ENCODE peak calls at places on chromosomes 16 and 17, in four cellular contexts. G is thoracic aorta, F is sigmoid colon, B is lower leg skin. V is an unnamed sample.

GRCh38 chr17:45123930-45124796 is 8.2 kb downstream of the PLCD3 start:
- DNase-seq in G (peak), F (peak), B (peak), V (peak)

GRCh38 chr16:83953796-83954576 is 946 bp downstream of the OSGIN1 start:
- DNase-seq in G (no peak), F (no peak), B (no peak), V (peak)

GRCh38 chr16:11556945-11557720 is 29.6 kb downstream of the LITAF start:
- DNase-seq in G (no peak), F (no peak), B (no peak), V (no peak)

GRCh38 chr17:74211929-74212261 is 1.5 kb upstream of the TTYH2 start:
- DNase-seq in G (no peak), F (no peak), B (no peak), V (no peak)

GRCh38 chr16:22300427-22301071 is 3.3 kb downstream of the POLR3E start:
- DNase-seq in G (no peak), F (peak), B (no peak), V (peak)

GRCh38 chr16:56226187-56226586 is 34.9 kb downstream of the GNAO1 start:
- DNase-seq in G (no peak), F (no peak), B (no peak), V (no peak)

GRCh38 chr16:87581867-87582220 is 20.5 kb upstream of the JPH3 start:
- DNase-seq in G (peak), F (peak), B (peak), V (peak)

GRCh38 chr16:30839523-30840227 is 52.7 kb upstream of the ZNF629 start:
- DNase-seq in G (no peak), F (no peak), B (no peak), V (no peak)

GRCh38 chr17:45043268-45043681 is 8.2 kb downstream of the DCAKD start:
- DNase-seq in G (no peak), F (peak), B (no peak), V (no peak)

GRCh38 chr17:9707917-9708316 is 62.6 kb downstream of the USP43 start:
- DNase-seq in G (no peak), F (no peak), B (peak), V (no peak)

GRCh38 chr17:8004899-8005298 is 2.5 kb downstream of the GUCY2D start:
- DNase-seq in G (no peak), F (peak), B (peak), V (peak)

GRCh38 chr17:48488548-48489106 is 42.2 kb downstream of the HOXB1 start:
- DNase-seq in G (no peak), F (peak), B (peak), V (peak)

GRCh38 chr17:50834786-50835562 is 412 bp upstream of the WFIKKN2 start:
- DNase-seq in G (no peak), F (peak), B (peak), V (peak)

GRCh38 chr17:7732981-7733557 is 15.5 kb downstream of the DNAH2 start:
- DNase-seq in G (no peak), F (peak), B (no peak), V (no peak)

GRCh38 chr17:27572665-27573064 is 58.3 kb upstream of the LGALS9 start:
- DNase-seq in G (no peak), F (no peak), B (no peak), V (no peak)

GRCh38 chr17:45091778-45092425 is 30.8 kb downstream of the NMT1 start:
- DNase-seq in G (no peak), F (no peak), B (no peak), V (peak)

GRCh38 chr17:4988168-4988567 is 693 bp upstream of the CAMTA2 start:
- DNase-seq in G (no peak), F (no peak), B (no peak), V (no peak)
- H3K4me3 ChIP-seq in G (peak), F (peak), B (peak), V (peak)

DNA sequence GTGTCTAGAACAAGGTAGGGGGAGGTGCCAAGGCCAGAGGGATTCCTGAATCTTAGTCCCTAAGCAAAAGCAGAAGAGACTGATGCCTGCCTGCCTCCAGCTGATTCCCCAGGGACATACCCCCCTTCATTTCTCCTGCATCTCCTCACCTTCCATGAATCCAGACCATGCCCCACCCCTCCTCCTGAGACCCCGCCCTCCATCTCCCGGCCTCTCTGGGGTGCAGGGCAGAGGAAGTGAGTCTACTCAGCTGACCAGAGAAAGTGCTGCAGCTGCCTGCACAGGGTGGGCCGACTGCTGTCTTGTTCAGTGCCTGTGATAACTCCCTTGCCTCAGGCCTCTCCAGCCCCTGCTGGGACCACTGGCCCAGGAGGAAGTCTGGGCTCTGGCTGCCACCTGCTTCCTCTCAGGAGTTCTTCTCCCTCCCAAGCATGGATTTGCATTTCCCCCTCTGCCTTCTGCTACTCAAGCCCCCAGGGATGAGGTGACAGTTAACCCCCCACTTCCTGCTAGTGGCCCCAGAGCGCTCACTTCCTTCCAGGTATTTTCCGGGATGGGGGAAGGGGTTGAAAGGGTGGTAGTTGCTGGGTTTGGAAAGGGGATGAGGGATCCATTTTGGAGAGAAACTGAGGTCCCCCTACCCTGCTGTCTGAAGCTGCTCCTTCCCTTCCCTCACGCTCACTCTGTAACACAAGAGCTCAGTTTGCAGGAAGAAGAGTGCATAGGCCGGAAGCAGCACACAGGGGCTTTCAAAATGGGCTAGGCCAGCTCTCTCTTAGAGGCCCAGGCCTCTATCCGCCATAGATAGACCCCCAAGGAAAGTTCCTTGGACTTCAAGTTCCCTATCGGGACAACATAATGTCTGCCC is 10.5 kb upstream of the TSPOAP1 start:
- DNase-seq in G (no peak), F (peak), B (no peak), V (peak)
- H3K4me3 ChIP-seq in G (peak), F (no peak), B (no peak), V (peak)

GRCh38 chr16:85638248-85638647 is 25.1 kb downstream of the GSE1 start:
- DNase-seq in G (no peak), F (no peak), B (no peak), V (no peak)
- H3K4me3 ChIP-seq in G (no peak), F (no peak), B (no peak), V (no peak)

GRCh38 chr17:34578016-34578415 is 1.4 kb upstream of the TMEM132E start:
- DNase-seq in G (no peak), F (no peak), B (no peak), V (no peak)
- H3K4me3 ChIP-seq in G (no peak), F (no peak), B (no peak), V (no peak)

GRCh38 chr17:65930140-65930715 is 261.7 kb downstream of the CEP112 start:
- DNase-seq in G (no peak), F (no peak), B (no peak), V (no peak)
- H3K4me3 ChIP-seq in G (no peak), F (no peak), B (no peak), V (no peak)

DNA sequence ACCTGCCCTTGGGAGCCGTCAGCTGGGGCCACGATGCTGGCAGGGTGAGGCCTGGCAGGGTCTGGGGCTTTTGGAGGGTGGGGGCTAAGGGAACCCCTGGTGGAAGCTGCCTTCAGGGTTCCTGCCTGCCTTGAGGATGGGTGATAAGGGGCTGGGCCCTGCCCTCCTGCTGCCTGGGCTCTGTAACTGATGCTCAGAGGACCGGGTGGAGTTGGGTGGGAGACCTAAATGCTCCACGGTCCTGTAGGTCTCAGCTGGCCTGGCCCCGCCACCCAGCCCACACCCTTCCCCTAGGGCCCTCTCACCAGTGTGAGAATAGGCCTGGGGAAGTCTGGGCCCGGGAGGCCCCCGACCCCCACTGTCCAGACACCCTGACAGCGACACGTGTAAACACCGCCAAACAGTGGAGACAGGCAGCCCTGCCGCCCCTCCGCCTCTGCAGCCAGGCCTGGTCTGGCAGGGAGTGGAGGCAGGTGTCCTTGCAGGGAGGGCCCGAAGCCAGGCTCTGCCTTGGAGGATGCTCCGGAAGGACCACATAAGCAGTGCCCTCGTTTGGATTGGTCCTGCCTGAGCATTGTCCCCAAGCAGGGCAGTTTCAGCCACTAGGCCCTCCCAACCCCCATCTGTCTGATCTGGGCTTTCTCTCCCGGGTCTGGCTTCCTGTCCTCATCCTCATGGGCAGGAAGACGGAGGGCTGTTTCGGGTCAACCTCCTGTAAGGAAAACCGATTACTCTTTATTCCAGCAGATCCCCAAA is 6.5 kb upstream of the BAHCC1 start:
- DNase-seq in G (no peak), F (no peak), B (no peak), V (peak)
- H3K4me3 ChIP-seq in G (no peak), F (no peak), B (no peak), V (no peak)

V was measured in fibroblast of villous mesenchyme.